ENCODE peak calls at places on chromosomes 1 and 21, in seven cellular contexts. One of them, this sample, is unnamed.

GRCh38 chr1:116826818-116827606 is 72.8 kb downstream of the CD2 start:
- DNase-seq in IMR-90: peak
- DNase-seq in breast epithelium: no peak
- DNase-seq in testis: no peak
- DNase-seq in GM06990: peak
- DNase-seq in GM23338: no peak
- DNase-seq in epithelial cell of esophagus: peak
- DNase-seq in this sample: no peak

GRCh38 chr1:56551691-56552090 is 27.7 kb downstream of the PLPP3 start:
- DNase-seq in breast epithelium: no peak
- DNase-seq in GM23338: no peak
- DNase-seq in epithelial cell of esophagus: no peak
- DNase-seq in IMR-90: no peak
- DNase-seq in GM06990: no peak
- DNase-seq in testis: no peak
- DNase-seq in this sample: no peak

GRCh38 chr1:55546553-55546952 is 331.4 kb upstream of the USP24 start:
- DNase-seq in GM06990: no peak
- DNase-seq in testis: no peak
- DNase-seq in IMR-90: no peak
- DNase-seq in GM23338: no peak
- DNase-seq in epithelial cell of esophagus: no peak
- DNase-seq in breast epithelium: no peak
- DNase-seq in this sample: no peak

GRCh38 chr21:46325073-46325912 is 1.3 kb downstream of the PCNT start:
- DNase-seq in breast epithelium: no peak
- DNase-seq in testis: peak
- DNase-seq in epithelial cell of esophagus: peak
- DNase-seq in IMR-90: peak
- DNase-seq in GM06990: peak
- DNase-seq in GM23338: peak
- DNase-seq in this sample: peak

GRCh38 chr1:154463512-154463990 is 38.5 kb upstream of the TDRD10 start:
- DNase-seq in breast epithelium: no peak
- DNase-seq in GM23338: no peak
- DNase-seq in IMR-90: no peak
- DNase-seq in epithelial cell of esophagus: no peak
- DNase-seq in GM06990: peak
- DNase-seq in testis: peak
- DNase-seq in this sample: peak

GRCh38 chr1:40661678-40662077 is 3.8 kb downstream of the RIMS3 start:
- DNase-seq in IMR-90: no peak
- DNase-seq in epithelial cell of esophagus: no peak
- DNase-seq in testis: no peak
- DNase-seq in GM06990: no peak
- DNase-seq in breast epithelium: no peak
- DNase-seq in GM23338: no peak
- DNase-seq in this sample: no peak

GRCh38 chr1:20499718-20500117 is 8.2 kb downstream of the MUL1 start:
- DNase-seq in testis: no peak
- DNase-seq in epithelial cell of esophagus: no peak
- DNase-seq in breast epithelium: no peak
- DNase-seq in IMR-90: no peak
- DNase-seq in GM06990: no peak
- DNase-seq in GM23338: no peak
- DNase-seq in this sample: no peak

GRCh38 chr1:240468616-240469015 is 143.3 kb downstream of the GREM2 start:
- DNase-seq in epithelial cell of esophagus: no peak
- DNase-seq in IMR-90: peak
- DNase-seq in breast epithelium: no peak
- DNase-seq in GM23338: no peak
- DNase-seq in GM06990: no peak
- DNase-seq in testis: no peak
- DNase-seq in this sample: no peak

GRCh38 chr1:14142397-14143095 is 442.6 kb downstream of the PRDM2 start:
- DNase-seq in epithelial cell of esophagus: no peak
- DNase-seq in IMR-90: no peak
- DNase-seq in breast epithelium: no peak
- DNase-seq in GM06990: no peak
- DNase-seq in GM23338: no peak
- DNase-seq in testis: no peak
- DNase-seq in this sample: peak

GRCh38 chr1:196361112-196361714 is 247.0 kb downstream of the KCNT2 start:
- DNase-seq in testis: no peak
- DNase-seq in IMR-90: peak
- DNase-seq in GM23338: no peak
- DNase-seq in GM06990: no peak
- DNase-seq in epithelial cell of esophagus: peak
- DNase-seq in breast epithelium: no peak
- DNase-seq in this sample: peak

GRCh38 chr1:93758842-93759515 is 77.3 kb upstream of the BCAR3 start:
- DNase-seq in IMR-90: peak
- DNase-seq in epithelial cell of esophagus: peak
- DNase-seq in breast epithelium: no peak
- DNase-seq in GM06990: no peak
- DNase-seq in GM23338: no peak
- DNase-seq in testis: no peak
- DNase-seq in this sample: no peak

GRCh38 chr1:37892151-37893047 is 33.0 kb upstream of the MTF1 start:
- DNase-seq in testis: no peak
- DNase-seq in GM06990: no peak
- DNase-seq in epithelial cell of esophagus: peak
- DNase-seq in breast epithelium: no peak
- DNase-seq in GM23338: no peak
- DNase-seq in IMR-90: peak
- DNase-seq in this sample: no peak

GRCh38 chr1:112791723-112792104 is 76.6 kb upstream of the PPM1J start:
- DNase-seq in breast epithelium: no peak
- DNase-seq in GM06990: no peak
- DNase-seq in GM23338: no peak
- DNase-seq in epithelial cell of esophagus: no peak
- DNase-seq in IMR-90: no peak
- DNase-seq in testis: no peak
- DNase-seq in this sample: peak

GRCh38 chr1:23810818-23811420 is 10.4 kb upstream of the GALE start:
- DNase-seq in breast epithelium: no peak
- DNase-seq in GM23338: peak
- DNase-seq in testis: no peak
- DNase-seq in GM06990: peak
- DNase-seq in epithelial cell of esophagus: peak
- DNase-seq in IMR-90: peak
- DNase-seq in this sample: no peak

GRCh38 chr1:116346943-116347673 is 25.9 kb upstream of the ATP1A1 start:
- DNase-seq in epithelial cell of esophagus: no peak
- DNase-seq in GM06990: no peak
- DNase-seq in IMR-90: no peak
- DNase-seq in testis: no peak
- DNase-seq in GM23338: peak
- DNase-seq in breast epithelium: no peak
- DNase-seq in this sample: no peak

GRCh38 chr1:7561331-7561921 is 209.7 kb upstream of the VAMP3 start:
- DNase-seq in IMR-90: peak
- DNase-seq in GM06990: no peak
- DNase-seq in GM23338: peak
- DNase-seq in testis: no peak
- DNase-seq in epithelial cell of esophagus: no peak
- DNase-seq in breast epithelium: no peak
- DNase-seq in this sample: no peak

GRCh38 chr1:51454554-51454953 is 64.5 kb downstream of the EPS15 start:
- DNase-seq in GM06990: no peak
- DNase-seq in epithelial cell of esophagus: no peak
- DNase-seq in testis: no peak
- DNase-seq in GM23338: no peak
- DNase-seq in IMR-90: no peak
- DNase-seq in breast epithelium: no peak
- DNase-seq in this sample: no peak

GRCh38 chr21:39263372-39263771 is 50.1 kb downstream of the BRWD1 start:
- DNase-seq in GM06990: no peak
- DNase-seq in IMR-90: peak
- DNase-seq in epithelial cell of esophagus: peak
- DNase-seq in testis: no peak
- DNase-seq in GM23338: no peak
- DNase-seq in breast epithelium: no peak
- DNase-seq in this sample: no peak

GRCh38 chr1:101745549-101745948 is 251.2 kb downstream of the OLFM3 start:
- DNase-seq in IMR-90: no peak
- DNase-seq in testis: no peak
- DNase-seq in GM06990: no peak
- DNase-seq in epithelial cell of esophagus: no peak
- DNase-seq in breast epithelium: no peak
- DNase-seq in GM23338: no peak
- DNase-seq in this sample: no peak

GRCh38 chr21:31406510-31406909 is 62.4 kb upstream of the TIAM1 start:
- DNase-seq in IMR-90: no peak
- DNase-seq in breast epithelium: no peak
- DNase-seq in testis: no peak
- DNase-seq in epithelial cell of esophagus: no peak
- DNase-seq in GM06990: no peak
- DNase-seq in GM23338: no peak
- DNase-seq in this sample: no peak

GRCh38 chr1:59669752-59670312 is 144.9 kb upstream of the HOOK1 start:
- DNase-seq in epithelial cell of esophagus: no peak
- DNase-seq in IMR-90: peak
- DNase-seq in testis: peak
- DNase-seq in GM06990: no peak
- DNase-seq in breast epithelium: no peak
- DNase-seq in GM23338: peak
- DNase-seq in this sample: no peak

DNA sequence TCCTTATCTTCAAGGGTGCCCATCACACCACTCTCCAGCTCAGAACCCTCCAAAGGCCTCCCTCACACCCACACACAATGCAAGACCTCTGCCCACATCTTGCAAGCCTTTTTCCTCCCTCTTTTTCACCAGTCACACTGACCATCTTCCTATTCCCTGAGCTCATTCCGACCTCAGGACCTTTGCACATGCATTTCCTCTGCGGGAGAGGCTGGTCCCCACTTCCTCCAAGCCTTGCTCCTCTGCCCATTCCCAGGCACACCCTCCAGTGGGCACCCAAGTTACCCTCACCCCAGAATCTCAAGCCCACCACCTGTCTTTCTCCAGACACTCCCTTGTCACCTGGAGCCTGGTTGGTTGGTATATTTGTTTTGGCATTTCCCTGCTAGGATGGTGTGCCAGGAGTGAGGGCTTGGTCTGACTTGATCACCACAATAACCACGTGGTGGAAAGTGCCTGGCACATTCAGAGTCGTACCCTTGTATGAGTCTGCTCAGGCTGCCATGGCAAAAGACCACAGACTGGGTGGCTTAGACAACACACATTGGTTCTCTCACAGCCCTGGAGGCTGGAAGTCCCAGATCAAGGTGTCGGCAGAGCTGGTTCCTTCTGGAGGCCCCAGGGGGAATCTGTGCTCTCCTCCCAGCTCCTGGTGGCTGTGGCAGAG is 13.2 kb downstream of the MX2 start:
- DNase-seq in breast epithelium: peak
- DNase-seq in testis: no peak
- DNase-seq in IMR-90: no peak
- DNase-seq in GM06990: no peak
- DNase-seq in epithelial cell of esophagus: peak
- DNase-seq in GM23338: no peak
- DNase-seq in this sample: no peak
- H3K4me3 ChIP-seq in breast epithelium: no peak
- H3K4me3 ChIP-seq in testis: no peak
- H3K4me3 ChIP-seq in IMR-90: no peak
- H3K4me3 ChIP-seq in GM06990: no peak
- H3K4me3 ChIP-seq in epithelial cell of esophagus: no peak
- H3K4me3 ChIP-seq in GM23338: no peak
- H3K4me3 ChIP-seq in this sample: no peak

DNA sequence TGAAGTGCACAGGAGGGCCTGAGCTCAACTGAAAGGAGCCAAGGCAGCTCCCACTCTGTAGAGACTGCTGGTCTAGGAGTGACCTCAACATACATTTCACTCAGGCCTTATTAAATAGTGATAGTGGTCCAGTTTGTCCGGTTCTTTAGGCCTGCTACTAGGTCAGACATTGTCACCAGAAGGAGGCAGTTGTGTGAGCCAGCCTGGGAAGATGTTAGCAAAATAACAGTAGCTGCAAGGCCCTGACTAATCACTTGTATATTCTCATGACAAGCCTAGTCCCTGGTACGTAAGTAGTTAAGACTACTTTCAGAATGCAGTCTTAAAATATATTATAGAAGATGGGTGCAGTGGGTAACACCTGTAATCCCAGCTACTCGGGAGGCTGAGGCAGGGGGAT is 264.0 kb upstream of the CAMK1G start:
- DNase-seq in epithelial cell of esophagus: peak
- DNase-seq in GM23338: no peak
- DNase-seq in breast epithelium: no peak
- DNase-seq in GM06990: no peak
- DNase-seq in testis: no peak
- DNase-seq in IMR-90: peak
- DNase-seq in this sample: no peak
- TF ChIP-seq CTCF in epithelial cell of esophagus: no peak
- TF ChIP-seq CTCF in GM23338: no peak
- TF ChIP-seq CTCF in breast epithelium: no peak
- TF ChIP-seq CTCF in GM06990: no peak
- TF ChIP-seq CTCF in testis: no peak
- TF ChIP-seq CTCF in IMR-90: no peak
- TF ChIP-seq CTCF in this sample: no peak

DNA sequence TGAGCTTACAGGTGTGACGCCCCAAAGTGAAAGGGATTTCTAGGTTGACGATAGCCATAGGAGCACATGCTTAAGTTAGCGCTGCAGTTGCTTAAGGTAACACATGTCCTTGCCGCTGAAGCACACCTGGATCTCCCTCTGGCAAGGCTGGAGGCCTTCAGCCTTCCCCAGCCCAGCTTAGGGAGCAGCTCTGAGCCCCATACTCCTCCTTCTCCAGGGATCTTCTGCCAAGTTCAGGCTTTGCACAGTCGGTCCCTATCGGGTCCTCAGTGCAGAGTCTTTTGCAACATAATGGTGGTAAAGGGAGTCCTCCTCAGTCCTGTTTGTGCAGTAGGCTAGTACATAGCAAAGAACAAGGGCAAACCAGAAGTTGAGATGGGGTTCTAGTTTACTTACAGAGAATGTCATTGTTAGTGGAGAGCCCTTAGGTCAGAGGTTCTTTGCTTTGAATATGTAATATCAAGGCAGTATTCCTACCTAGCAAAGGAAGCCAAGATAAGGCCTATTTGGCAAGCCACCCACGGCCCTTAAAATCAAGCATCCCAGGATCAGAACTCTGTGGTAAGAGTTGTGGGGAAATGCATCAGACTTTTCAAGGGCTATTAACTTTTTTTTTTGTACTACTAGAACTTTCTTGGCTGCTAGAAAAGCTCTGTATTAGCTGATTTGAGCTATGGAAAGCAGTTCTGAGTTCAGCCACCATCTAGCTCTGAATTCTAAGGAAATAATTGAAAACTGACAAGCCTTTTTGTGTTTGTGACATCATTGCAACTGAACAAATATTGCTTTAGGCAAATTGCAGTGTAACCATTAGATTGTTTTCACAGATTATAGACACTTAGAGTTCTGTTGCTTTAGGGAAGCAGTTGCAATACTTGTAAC is 1.4 kb downstream of the EVA1C start:
- DNase-seq in GM06990: no peak
- DNase-seq in testis: peak
- DNase-seq in GM23338: no peak
- DNase-seq in IMR-90: no peak
- DNase-seq in breast epithelium: no peak
- DNase-seq in epithelial cell of esophagus: peak
- DNase-seq in this sample: no peak
- H3K4me3 ChIP-seq in GM06990: no peak
- H3K4me3 ChIP-seq in testis: peak
- H3K4me3 ChIP-seq in GM23338: peak
- H3K4me3 ChIP-seq in IMR-90: no peak
- H3K4me3 ChIP-seq in breast epithelium: peak
- H3K4me3 ChIP-seq in epithelial cell of esophagus: peak
- H3K4me3 ChIP-seq in this sample: no peak

GRCh38 chr1:207004931-207005830 is 27.4 kb downstream of the C1orf116 start:
- DNase-seq in IMR-90: peak
- DNase-seq in testis: peak
- DNase-seq in breast epithelium: no peak
- DNase-seq in GM23338: peak
- DNase-seq in GM06990: no peak
- DNase-seq in epithelial cell of esophagus: peak
- DNase-seq in this sample: peak
- TF ChIP-seq CTCF in IMR-90: peak
- TF ChIP-seq CTCF in testis: peak
- TF ChIP-seq CTCF in breast epithelium: peak
- TF ChIP-seq CTCF in GM23338: peak
- TF ChIP-seq CTCF in GM06990: peak
- TF ChIP-seq CTCF in epithelial cell of esophagus: peak
- TF ChIP-seq CTCF in this sample: peak

This sample was measured in LNCaP clone FGC.